ENCODE peak calls at places on chromosome 9, in ten cellular contexts. J is nephron progenitor cell; U is stimulated activated CD4-positive, alpha-beta T cell treated with anti-CD3 and anti-CD28 coated beads, Interleukin-15, amount 100 ng/mL, for 1 hour; H is endodermal cell; G is NCI-H510A treated with DMSO at 0.1 percent for 48 hours; Y is GM20000; L is tibial artery; C is AG09319; Q is HS-5; F is endothelial cell. R is an unnamed sample.

GRCh38 chr9:114884787-114885452 is 45.5 kb downstream of the TNFSF8 start:
- DNase-seq in Q (no peak), L (no peak), F (no peak), U (no peak), J (no peak), G (no peak), H (no peak), C (no peak), Y (no peak), R (no peak)

GRCh38 chr9:26292943-26293342 is 599.7 kb downstream of the CAAP1 start:
- DNase-seq in J (no peak), Q (peak; percentile 89), Y (no peak), F (no peak), L (no peak), U (no peak), H (no peak), C (no peak), G (no peak), R (no peak)

GRCh38 chr9:116345817-116346216 is 192.2 kb downstream of the PAPPA start:
- DNase-seq in L (no peak), J (no peak), Q (no peak), G (no peak), U (no peak), H (no peak), Y (no peak), C (no peak), F (no peak), R (no peak)

GRCh38 chr9:10265102-10265708 is 347.6 kb downstream of the PTPRD start:
- DNase-seq in Y (no peak), G (no peak), H (no peak), L (no peak), Q (peak; percentile 71), F (no peak), J (no peak), U (no peak), C (no peak), R (no peak)

GRCh38 chr9:76944011-76944410 is 38.1 kb upstream of the PRUNE2 start:
- DNase-seq in Q (no peak), F (no peak), H (no peak), G (no peak), C (no peak), Y (no peak), L (no peak), U (no peak), J (no peak), R (no peak)

GRCh38 chr9:14189146-14189545 is 124.8 kb downstream of the NFIB start:
- DNase-seq in C (no peak), F (no peak), L (no peak), U (no peak), Q (no peak), H (no peak), G (no peak), J (no peak), Y (no peak), R (no peak)

GRCh38 chr9:114216081-114216480 is 60.7 kb downstream of the COL27A1 start:
- DNase-seq in F (no peak), U (no peak), Q (no peak), L (peak; percentile 37), Y (no peak), H (no peak), C (no peak), J (no peak), G (no peak), R (no peak)

GRCh38 chr9:105757496-105758251 is 63.3 kb downstream of the TMEM38B start:
- DNase-seq in Q (no peak), H (no peak), J (no peak), F (no peak), U (no peak), Y (no peak), L (no peak), C (no peak), G (no peak), R (no peak)

GRCh38 chr9:129569506-129570449 is 51.1 kb downstream of the C9orf50 start:
- DNase-seq in L (no peak), G (peak; percentile 7), U (no peak), C (no peak), J (no peak), H (peak; percentile 82), Y (peak; percentile 70), Q (no peak), F (no peak), R (no peak)

R was measured in WTC11.